ENCODE peak calls at places on chromosomes 7 and 10, in five cellular contexts. One of them, this sample, is unnamed.

GRCh38 chr10:6049031-6049400 is 13.2 kb downstream of the IL2RA start:
- DNase-seq in WTC11: no peak
- DNase-seq in iris pigment epithelial cell: no peak
- DNase-seq in left ventricle myocardium inferior: no peak
- DNase-seq in activated T-helper 1 cell treated with Interleukin-2 at 50 U/mL for 16 hours: no peak
- DNase-seq in this sample: no peak

GRCh38 chr10:114404171-114405010 is at the start of gene AFAP1L2:
- DNase-seq in WTC11: peak
- DNase-seq in iris pigment epithelial cell: no peak
- DNase-seq in left ventricle myocardium inferior: peak
- DNase-seq in activated T-helper 1 cell treated with Interleukin-2 at 50 U/mL for 16 hours: no peak
- DNase-seq in this sample: no peak

GRCh38 chr10:117351558-117351957 is 23.7 kb downstream of the PDZD8 start:
- DNase-seq in WTC11: no peak
- DNase-seq in iris pigment epithelial cell: no peak
- DNase-seq in left ventricle myocardium inferior: no peak
- DNase-seq in activated T-helper 1 cell treated with Interleukin-2 at 50 U/mL for 16 hours: no peak
- DNase-seq in this sample: no peak

GRCh38 chr7:69365588-69366241 is 232.6 kb upstream of the AUTS2 start:
- DNase-seq in WTC11: no peak
- DNase-seq in iris pigment epithelial cell: no peak
- DNase-seq in left ventricle myocardium inferior: no peak
- DNase-seq in activated T-helper 1 cell treated with Interleukin-2 at 50 U/mL for 16 hours: no peak
- DNase-seq in this sample: peak

GRCh38 chr7:68733219-68734143 is 864.8 kb upstream of the AUTS2 start:
- DNase-seq in WTC11: no peak
- DNase-seq in iris pigment epithelial cell: no peak
- DNase-seq in left ventricle myocardium inferior: no peak
- DNase-seq in activated T-helper 1 cell treated with Interleukin-2 at 50 U/mL for 16 hours: no peak
- DNase-seq in this sample: no peak

GRCh38 chr10:112160834-112161233 is 22.7 kb downstream of the GPAM start:
- DNase-seq in WTC11: no peak
- DNase-seq in iris pigment epithelial cell: no peak
- DNase-seq in left ventricle myocardium inferior: no peak
- DNase-seq in activated T-helper 1 cell treated with Interleukin-2 at 50 U/mL for 16 hours: no peak
- DNase-seq in this sample: no peak

GRCh38 chr10:133419211-133419950 is 5.0 kb downstream of the SPRN start:
- DNase-seq in WTC11: no peak
- DNase-seq in iris pigment epithelial cell: no peak
- DNase-seq in left ventricle myocardium inferior: no peak
- DNase-seq in activated T-helper 1 cell treated with Interleukin-2 at 50 U/mL for 16 hours: no peak
- DNase-seq in this sample: no peak

GRCh38 chr10:5737352-5737751 is 52.7 kb downstream of the TASOR2 start:
- DNase-seq in WTC11: peak
- DNase-seq in iris pigment epithelial cell: no peak
- DNase-seq in left ventricle myocardium inferior: no peak
- DNase-seq in activated T-helper 1 cell treated with Interleukin-2 at 50 U/mL for 16 hours: no peak
- DNase-seq in this sample: peak

GRCh38 chr10:123573236-123574147 is 92.7 kb upstream of the GPR26 start:
- DNase-seq in WTC11: peak
- DNase-seq in iris pigment epithelial cell: peak
- DNase-seq in left ventricle myocardium inferior: peak
- DNase-seq in activated T-helper 1 cell treated with Interleukin-2 at 50 U/mL for 16 hours: no peak
- DNase-seq in this sample: peak

GRCh38 chr7:129786825-129787563 is 165.8 kb downstream of the UBE2H start:
- DNase-seq in WTC11: peak
- DNase-seq in iris pigment epithelial cell: no peak
- DNase-seq in left ventricle myocardium inferior: no peak
- DNase-seq in activated T-helper 1 cell treated with Interleukin-2 at 50 U/mL for 16 hours: no peak
- DNase-seq in this sample: no peak

GRCh38 chr7:158567153-158567603 is 20.4 kb downstream of the PTPRN2 start:
- DNase-seq in WTC11: no peak
- DNase-seq in iris pigment epithelial cell: no peak
- DNase-seq in left ventricle myocardium inferior: no peak
- DNase-seq in activated T-helper 1 cell treated with Interleukin-2 at 50 U/mL for 16 hours: no peak
- DNase-seq in this sample: no peak

GRCh38 chr7:117251687-117252086 is 71.2 kb downstream of the WNT2 start:
- DNase-seq in WTC11: no peak
- DNase-seq in iris pigment epithelial cell: peak
- DNase-seq in left ventricle myocardium inferior: no peak
- DNase-seq in activated T-helper 1 cell treated with Interleukin-2 at 50 U/mL for 16 hours: no peak
- DNase-seq in this sample: peak

GRCh38 chr7:28417321-28417940 is 5.1 kb downstream of the CREB5 start:
- DNase-seq in WTC11: no peak
- DNase-seq in iris pigment epithelial cell: no peak
- DNase-seq in left ventricle myocardium inferior: no peak
- DNase-seq in activated T-helper 1 cell treated with Interleukin-2 at 50 U/mL for 16 hours: no peak
- DNase-seq in this sample: no peak

GRCh38 chr10:71745659-71746250 is 26.2 kb upstream of the C10orf105 start:
- DNase-seq in WTC11: no peak
- DNase-seq in iris pigment epithelial cell: no peak
- DNase-seq in left ventricle myocardium inferior: no peak
- DNase-seq in activated T-helper 1 cell treated with Interleukin-2 at 50 U/mL for 16 hours: no peak
- DNase-seq in this sample: no peak

GRCh38 chr7:92478095-92478494 is 349 bp upstream of the ERVW-1 start:
- DNase-seq in WTC11: no peak
- DNase-seq in iris pigment epithelial cell: no peak
- DNase-seq in left ventricle myocardium inferior: no peak
- DNase-seq in activated T-helper 1 cell treated with Interleukin-2 at 50 U/mL for 16 hours: no peak
- DNase-seq in this sample: no peak

GRCh38 chr10:98038333-98038732 is 7.9 kb upstream of the CRTAC1 start:
- DNase-seq in WTC11: peak
- DNase-seq in iris pigment epithelial cell: no peak
- DNase-seq in left ventricle myocardium inferior: no peak
- DNase-seq in activated T-helper 1 cell treated with Interleukin-2 at 50 U/mL for 16 hours: no peak
- DNase-seq in this sample: no peak

GRCh38 chr10:116676118-116676517 is 55.4 kb downstream of the PNLIPRP2 start:
- DNase-seq in WTC11: no peak
- DNase-seq in iris pigment epithelial cell: no peak
- DNase-seq in left ventricle myocardium inferior: no peak
- DNase-seq in activated T-helper 1 cell treated with Interleukin-2 at 50 U/mL for 16 hours: no peak
- DNase-seq in this sample: no peak

GRCh38 chr10:22372922-22373321 is 27.6 kb downstream of the SPAG6 start:
- DNase-seq in WTC11: no peak
- DNase-seq in iris pigment epithelial cell: peak
- DNase-seq in left ventricle myocardium inferior: no peak
- DNase-seq in activated T-helper 1 cell treated with Interleukin-2 at 50 U/mL for 16 hours: no peak
- DNase-seq in this sample: no peak

GRCh38 chr7:69115788-69116187 is 482.5 kb upstream of the AUTS2 start:
- DNase-seq in WTC11: no peak
- DNase-seq in iris pigment epithelial cell: no peak
- DNase-seq in left ventricle myocardium inferior: no peak
- DNase-seq in activated T-helper 1 cell treated with Interleukin-2 at 50 U/mL for 16 hours: no peak
- DNase-seq in this sample: no peak

GRCh38 chr10:13074562-13075451 is 25.2 kb upstream of the OPTN start:
- DNase-seq in WTC11: peak
- DNase-seq in iris pigment epithelial cell: peak
- DNase-seq in left ventricle myocardium inferior: peak
- DNase-seq in activated T-helper 1 cell treated with Interleukin-2 at 50 U/mL for 16 hours: peak
- DNase-seq in this sample: peak

GRCh38 chr7:41328131-41328530 is 374.8 kb downstream of the INHBA start:
- DNase-seq in WTC11: no peak
- DNase-seq in iris pigment epithelial cell: no peak
- DNase-seq in left ventricle myocardium inferior: no peak
- DNase-seq in activated T-helper 1 cell treated with Interleukin-2 at 50 U/mL for 16 hours: no peak
- DNase-seq in this sample: no peak

GRCh38 chr10:35262436-35262835 is 73.9 kb upstream of the CCNY start:
- DNase-seq in WTC11: no peak
- DNase-seq in iris pigment epithelial cell: no peak
- DNase-seq in left ventricle myocardium inferior: no peak
- DNase-seq in activated T-helper 1 cell treated with Interleukin-2 at 50 U/mL for 16 hours: no peak
- DNase-seq in this sample: no peak

GRCh38 chr7:112238852-112239610 is 32.5 kb downstream of the ZNF277 start:
- DNase-seq in WTC11: no peak
- DNase-seq in iris pigment epithelial cell: peak
- DNase-seq in left ventricle myocardium inferior: no peak
- DNase-seq in activated T-helper 1 cell treated with Interleukin-2 at 50 U/mL for 16 hours: no peak
- DNase-seq in this sample: no peak

GRCh38 chr7:65892832-65893231 is 20.0 kb downstream of the VKORC1L1 start:
- DNase-seq in WTC11: no peak
- DNase-seq in iris pigment epithelial cell: peak
- DNase-seq in left ventricle myocardium inferior: no peak
- DNase-seq in activated T-helper 1 cell treated with Interleukin-2 at 50 U/mL for 16 hours: no peak
- DNase-seq in this sample: no peak

GRCh38 chr10:26555719-26556368 is 117.7 kb downstream of the APBB1IP start:
- DNase-seq in WTC11: no peak
- DNase-seq in iris pigment epithelial cell: peak
- DNase-seq in left ventricle myocardium inferior: peak
- DNase-seq in activated T-helper 1 cell treated with Interleukin-2 at 50 U/mL for 16 hours: no peak
- DNase-seq in this sample: no peak

GRCh38 chr7:127632276-127632910 is 14.5 kb upstream of the PAX4 start:
- DNase-seq in WTC11: no peak
- DNase-seq in iris pigment epithelial cell: peak
- DNase-seq in left ventricle myocardium inferior: no peak
- DNase-seq in activated T-helper 1 cell treated with Interleukin-2 at 50 U/mL for 16 hours: no peak
- DNase-seq in this sample: no peak

GRCh38 chr10:48708144-48708543 is 23.5 kb downstream of the WDFY4 start:
- DNase-seq in WTC11: no peak
- DNase-seq in iris pigment epithelial cell: peak
- DNase-seq in left ventricle myocardium inferior: no peak
- DNase-seq in activated T-helper 1 cell treated with Interleukin-2 at 50 U/mL for 16 hours: no peak
- DNase-seq in this sample: no peak

GRCh38 chr7:122123746-122124145 is 20.3 kb downstream of the AASS start:
- DNase-seq in WTC11: no peak
- DNase-seq in iris pigment epithelial cell: peak
- DNase-seq in left ventricle myocardium inferior: no peak
- DNase-seq in activated T-helper 1 cell treated with Interleukin-2 at 50 U/mL for 16 hours: no peak
- DNase-seq in this sample: no peak

GRCh38 chr10:85319150-85319549 is 990.8 kb downstream of the CCSER2 start:
- DNase-seq in WTC11: no peak
- DNase-seq in iris pigment epithelial cell: no peak
- DNase-seq in left ventricle myocardium inferior: no peak
- DNase-seq in activated T-helper 1 cell treated with Interleukin-2 at 50 U/mL for 16 hours: no peak
- DNase-seq in this sample: no peak

GRCh38 chr7:43112941-43113621 is 634 bp downstream of the HECW1 start:
- DNase-seq in WTC11: peak
- DNase-seq in iris pigment epithelial cell: peak
- DNase-seq in left ventricle myocardium inferior: peak
- DNase-seq in activated T-helper 1 cell treated with Interleukin-2 at 50 U/mL for 16 hours: no peak
- DNase-seq in this sample: no peak

GRCh38 chr10:85917601-85918000 is 449.0 kb downstream of the GRID1 start:
- DNase-seq in WTC11: no peak
- DNase-seq in iris pigment epithelial cell: no peak
- DNase-seq in left ventricle myocardium inferior: no peak
- DNase-seq in activated T-helper 1 cell treated with Interleukin-2 at 50 U/mL for 16 hours: no peak
- DNase-seq in this sample: no peak